ENCODE peak calls at places on chromosomes 6 and 20, in six cellular contexts. X, P, W, J, V and T are unnamed samples.

GRCh38 chr20:4170621-4171537 is 155.5 kb upstream of the RNF24 start:
- DNase-seq in X (no peak), P (peak), W (no peak), J (no peak), V (no peak), T (no peak)

GRCh38 chr6:4641461-4641860 is 134.7 kb upstream of the CDYL start:
- DNase-seq in X (no peak), P (no peak), W (no peak), J (no peak), V (no peak), T (no peak)

GRCh38 chr6:41039060-41039998 is at the start of gene UNC5CL:
- DNase-seq in X (peak), P (peak), W (no peak), J (no peak), V (no peak), T (no peak)

GRCh38 chr20:46010491-46011405 is 2.0 kb downstream of the MMP9 start:
- DNase-seq in X (peak), P (no peak), W (no peak), J (no peak), V (no peak), T (no peak)

GRCh38 chr6:100426689-100427338 is 37.9 kb downstream of the SIM1 start:
- DNase-seq in X (no peak), P (no peak), W (no peak), J (no peak), V (no peak), T (no peak)

GRCh38 chr20:36273414-36274247 is 32.5 kb upstream of the DLGAP4 start:
- DNase-seq in X (no peak), P (peak), W (no peak), J (no peak), V (no peak), T (no peak)

GRCh38 chr20:10848810-10849370 is 175.1 kb upstream of the JAG1 start:
- DNase-seq in X (no peak), P (peak), W (no peak), J (no peak), V (no peak), T (no peak)

GRCh38 chr6:89375902-89376301 is 23.4 kb upstream of the UBE2J1 start:
- DNase-seq in X (no peak), P (no peak), W (no peak), J (no peak), V (no peak), T (no peak)

GRCh38 chr20:2093200-2093781 is 8.3 kb upstream of the STK35 start:
- DNase-seq in X (no peak), P (peak), W (peak), J (no peak), V (no peak), T (no peak)

GRCh38 chr6:140893432-140893831 is 1239.3 kb upstream of the GJE1 start:
- DNase-seq in X (no peak), P (no peak), W (no peak), J (no peak), V (no peak), T (no peak)

GRCh38 chr6:34248727-34249468 is at the start of gene SMIM29:
- DNase-seq in X (peak), P (peak), W (peak), J (peak), V (peak), T (peak)

GRCh38 chr20:49792006-49792405 is 20.6 kb upstream of the SLC9A8 start:
- DNase-seq in X (no peak), P (no peak), W (no peak), J (no peak), V (no peak), T (no peak)

GRCh38 chr6:43625393-43625992 is 3.6 kb downstream of the GTPBP2 start:
- DNase-seq in X (no peak), P (no peak), W (no peak), J (no peak), V (no peak), T (no peak)

GRCh38 chr6:47737406-47737805 is 39.0 kb downstream of the ADGRF4 start:
- DNase-seq in X (no peak), P (no peak), W (no peak), J (no peak), V (no peak), T (no peak)

DNA sequence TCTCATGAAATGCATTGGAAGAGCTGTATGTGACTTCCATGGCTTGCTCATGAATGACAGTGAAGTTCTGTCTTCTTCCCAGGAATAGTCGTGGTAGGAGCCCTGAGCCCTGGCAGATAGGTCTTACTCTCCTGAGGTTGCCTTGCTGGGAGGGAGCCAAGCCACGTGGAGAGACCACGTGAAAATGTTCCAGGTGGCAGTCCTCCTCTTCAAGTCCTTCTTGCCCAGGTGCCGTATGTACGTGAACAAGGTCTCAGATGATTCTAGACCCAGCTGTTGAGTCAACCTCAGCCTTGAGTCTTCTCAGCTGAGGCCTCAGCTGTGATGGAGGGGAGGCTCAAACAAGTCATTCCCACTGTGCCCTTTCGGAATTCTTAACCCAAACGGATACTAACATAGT is 192.4 kb upstream of the PRDM1 start:
- DNase-seq in X (no peak), P (no peak), W (no peak), J (no peak), V (no peak), T (no peak)
- TF ChIP-seq CTCF in X (no peak), P (no peak), W (no peak), J (no peak), V (no peak), T (no peak)

GRCh38 chr6:6927437-6928361 is 180.1 kb upstream of the RREB1 start:
- DNase-seq in X (no peak), P (no peak), W (no peak), J (no peak), V (no peak), T (no peak)
- TF ChIP-seq CTCF in X (no peak), P (no peak), W (no peak), J (no peak), V (no peak), T (no peak)

GRCh38 chr6:135265278-135265677 is 84.2 kb downstream of the MYB start:
- DNase-seq in X (no peak), P (no peak), W (no peak), J (no peak), V (no peak), T (no peak)
- TF ChIP-seq CTCF in X (no peak), P (no peak), W (no peak), J (no peak), V (no peak), T (no peak)

GRCh38 chr6:158960046-158960445 is 40.0 kb downstream of the RSPH3 start:
- DNase-seq in X (no peak), P (no peak), W (no peak), J (no peak), V (no peak), T (no peak)

GRCh38 chr6:158958504-158959386 is 41.3 kb downstream of the RSPH3 start:
- DNase-seq in X (no peak), P (no peak), W (no peak), J (peak), V (no peak), T (no peak)

GRCh38 chr6:158962371-158962770 is 37.6 kb downstream of the RSPH3 start:
- DNase-seq in X (no peak), P (no peak), W (no peak), J (no peak), V (no peak), T (no peak)

GRCh38 chr6:158963020-158963808 is 36.8 kb downstream of the RSPH3 start:
- DNase-seq in X (no peak), P (no peak), W (no peak), J (no peak), V (no peak), T (no peak)

GRCh38 chr6:158959552-158959951 is 40.5 kb downstream of the RSPH3 start:
- DNase-seq in X (no peak), P (no peak), W (no peak), J (no peak), V (no peak), T (no peak)
- TF ChIP-seq CTCF in X (no peak), P (no peak), W (no peak), J (no peak), V (no peak), T (no peak)

GRCh38 chr6:121319603-121320002 is 14.7 kb downstream of the TBC1D32 start:
- DNase-seq in X (no peak), P (no peak), W (no peak), J (no peak), V (no peak), T (no peak)

GRCh38 chr6:121321282-121321681 is 13.0 kb downstream of the TBC1D32 start:
- DNase-seq in X (no peak), P (no peak), W (no peak), J (no peak), V (no peak), T (no peak)

GRCh38 chr6:121314407-121315112 is 19.7 kb downstream of the TBC1D32 start:
- DNase-seq in X (no peak), P (no peak), W (no peak), J (no peak), V (no peak), T (no peak)

GRCh38 chr6:121319112-121319553 is 15.1 kb downstream of the TBC1D32 start:
- DNase-seq in X (no peak), P (peak), W (no peak), J (no peak), V (no peak), T (no peak)
- TF ChIP-seq CTCF in X (peak), P (peak), W (peak), J (no peak), V (no peak), T (no peak)

DNA sequence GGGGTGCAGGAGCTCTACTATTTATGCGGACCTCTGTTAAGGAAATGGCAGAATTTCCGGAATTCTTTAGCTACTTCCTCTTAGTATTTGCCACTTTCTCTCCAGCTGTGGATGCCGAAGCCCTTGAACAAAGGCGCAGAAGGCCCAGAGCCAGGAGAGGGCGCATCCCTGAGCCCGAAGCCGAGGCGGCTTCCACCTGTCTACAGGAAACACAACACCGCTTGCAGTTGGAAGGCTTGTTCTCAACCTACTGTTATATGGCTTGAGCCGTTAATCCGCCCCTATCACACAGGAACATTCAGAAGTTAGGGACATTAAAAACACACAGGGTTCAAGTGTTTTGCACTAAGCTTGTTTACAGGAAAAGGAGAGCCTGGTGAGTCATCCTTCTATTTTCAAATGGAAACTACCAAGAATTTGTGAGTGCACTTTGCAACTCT is 417.1 kb downstream of the BCKDHB start:
- DNase-seq in X (no peak), P (peak), W (no peak), J (no peak), V (no peak), T (no peak)
- TF ChIP-seq CTCF in X (no peak), P (peak), W (peak), J (no peak), V (no peak), T (no peak)